ENCODE peak calls at places on chromosomes 16 and 17, in seven cellular contexts. One of them, this sample, is unnamed.

GRCh38 chr17:78224226-78225087 is 7.0 kb upstream of the TMEM235 start:
- DNase-seq in lung: no peak
- DNase-seq in esophagus squamous epithelium: no peak
- DNase-seq in psoas muscle: no peak
- DNase-seq in iPS DF 6.9: no peak
- DNase-seq in coronary artery: no peak
- DNase-seq in foreskin fibroblast: no peak
- DNase-seq in this sample: no peak

GRCh38 chr17:80097307-80097630 is 4.1 kb upstream of the GAA start:
- DNase-seq in coronary artery: no peak
- DNase-seq in iPS DF 6.9: no peak
- DNase-seq in psoas muscle: peak
- DNase-seq in foreskin fibroblast: no peak
- DNase-seq in esophagus squamous epithelium: no peak
- DNase-seq in lung: no peak
- DNase-seq in this sample: no peak

GRCh38 chr16:81469710-81470481 is 25.3 kb downstream of the CMIP start:
- DNase-seq in esophagus squamous epithelium: no peak
- DNase-seq in lung: no peak
- DNase-seq in psoas muscle: no peak
- DNase-seq in coronary artery: no peak
- DNase-seq in iPS DF 6.9: no peak
- DNase-seq in foreskin fibroblast: no peak
- DNase-seq in this sample: no peak

GRCh38 chr16:69417537-69418199 is 6.8 kb upstream of the CYB5B start:
- DNase-seq in coronary artery: no peak
- DNase-seq in psoas muscle: no peak
- DNase-seq in iPS DF 6.9: no peak
- DNase-seq in esophagus squamous epithelium: no peak
- DNase-seq in lung: no peak
- DNase-seq in foreskin fibroblast: peak
- DNase-seq in this sample: no peak

GRCh38 chr17:78168906-78169793 is 769 bp downstream of the SYNGR2 start:
- DNase-seq in lung: peak
- DNase-seq in coronary artery: no peak
- DNase-seq in psoas muscle: peak
- DNase-seq in iPS DF 6.9: no peak
- DNase-seq in esophagus squamous epithelium: no peak
- DNase-seq in foreskin fibroblast: peak
- DNase-seq in this sample: peak

GRCh38 chr16:90018297-90019200 is 707 bp downstream of the DBNDD1 start:
- DNase-seq in iPS DF 6.9: no peak
- DNase-seq in coronary artery: no peak
- DNase-seq in foreskin fibroblast: no peak
- DNase-seq in esophagus squamous epithelium: no peak
- DNase-seq in psoas muscle: no peak
- DNase-seq in lung: no peak
- DNase-seq in this sample: no peak

GRCh38 chr17:72702136-72702735 is 390.3 kb downstream of the SLC39A11 start:
- DNase-seq in psoas muscle: no peak
- DNase-seq in iPS DF 6.9: no peak
- DNase-seq in esophagus squamous epithelium: no peak
- DNase-seq in foreskin fibroblast: no peak
- DNase-seq in coronary artery: no peak
- DNase-seq in lung: no peak
- DNase-seq in this sample: no peak

GRCh38 chr16:4486126-4486893 is 10.1 kb downstream of the HMOX2 start:
- DNase-seq in lung: no peak
- DNase-seq in esophagus squamous epithelium: no peak
- DNase-seq in psoas muscle: no peak
- DNase-seq in foreskin fibroblast: no peak
- DNase-seq in iPS DF 6.9: no peak
- DNase-seq in coronary artery: no peak
- DNase-seq in this sample: peak

GRCh38 chr17:61007980-61008379 is 330.3 kb downstream of the BCAS3 start:
- DNase-seq in iPS DF 6.9: no peak
- DNase-seq in esophagus squamous epithelium: no peak
- DNase-seq in psoas muscle: no peak
- DNase-seq in lung: no peak
- DNase-seq in coronary artery: no peak
- DNase-seq in foreskin fibroblast: no peak
- DNase-seq in this sample: no peak

GRCh38 chr17:43982171-43982570 is 22.3 kb upstream of the NAGS start:
- DNase-seq in psoas muscle: no peak
- DNase-seq in esophagus squamous epithelium: no peak
- DNase-seq in coronary artery: no peak
- DNase-seq in lung: no peak
- DNase-seq in iPS DF 6.9: no peak
- DNase-seq in foreskin fibroblast: no peak
- DNase-seq in this sample: no peak

GRCh38 chr17:78933959-78934568 is 8.9 kb upstream of the TIMP2 start:
- DNase-seq in coronary artery: peak
- DNase-seq in lung: peak
- DNase-seq in iPS DF 6.9: no peak
- DNase-seq in foreskin fibroblast: peak
- DNase-seq in psoas muscle: peak
- DNase-seq in esophagus squamous epithelium: peak
- DNase-seq in this sample: peak

GRCh38 chr17:35025541-35025940 is 38.0 kb downstream of the RFFL start:
- DNase-seq in foreskin fibroblast: no peak
- DNase-seq in coronary artery: no peak
- DNase-seq in lung: no peak
- DNase-seq in iPS DF 6.9: no peak
- DNase-seq in psoas muscle: no peak
- DNase-seq in esophagus squamous epithelium: no peak
- DNase-seq in this sample: no peak

GRCh38 chr17:35023538-35023937 is 40.0 kb downstream of the RFFL start:
- DNase-seq in lung: no peak
- DNase-seq in foreskin fibroblast: no peak
- DNase-seq in iPS DF 6.9: no peak
- DNase-seq in esophagus squamous epithelium: no peak
- DNase-seq in coronary artery: no peak
- DNase-seq in psoas muscle: no peak
- DNase-seq in this sample: no peak

GRCh38 chr17:35019386-35020179 is 39.3 kb downstream of the LIG3 start:
- DNase-seq in esophagus squamous epithelium: no peak
- DNase-seq in iPS DF 6.9: no peak
- DNase-seq in foreskin fibroblast: no peak
- DNase-seq in coronary artery: no peak
- DNase-seq in lung: no peak
- DNase-seq in psoas muscle: no peak
- DNase-seq in this sample: no peak

GRCh38 chr17:35021520-35022380 is 41.4 kb downstream of the LIG3 start:
- DNase-seq in lung: no peak
- DNase-seq in foreskin fibroblast: no peak
- DNase-seq in psoas muscle: no peak
- DNase-seq in esophagus squamous epithelium: no peak
- DNase-seq in coronary artery: no peak
- DNase-seq in iPS DF 6.9: no peak
- DNase-seq in this sample: no peak

GRCh38 chr17:35022536-35023063 is 40.9 kb downstream of the RFFL start:
- DNase-seq in iPS DF 6.9: no peak
- DNase-seq in coronary artery: peak
- DNase-seq in foreskin fibroblast: peak
- DNase-seq in lung: peak
- DNase-seq in esophagus squamous epithelium: peak
- DNase-seq in psoas muscle: peak
- DNase-seq in this sample: peak
- H3K4me3 ChIP-seq in iPS DF 6.9: no peak
- H3K4me3 ChIP-seq in coronary artery: no peak
- H3K4me3 ChIP-seq in foreskin fibroblast: no peak
- H3K4me3 ChIP-seq in lung: no peak
- H3K4me3 ChIP-seq in esophagus squamous epithelium: no peak
- H3K4me3 ChIP-seq in psoas muscle: no peak
- H3K4me3 ChIP-seq in this sample: no peak

DNA sequence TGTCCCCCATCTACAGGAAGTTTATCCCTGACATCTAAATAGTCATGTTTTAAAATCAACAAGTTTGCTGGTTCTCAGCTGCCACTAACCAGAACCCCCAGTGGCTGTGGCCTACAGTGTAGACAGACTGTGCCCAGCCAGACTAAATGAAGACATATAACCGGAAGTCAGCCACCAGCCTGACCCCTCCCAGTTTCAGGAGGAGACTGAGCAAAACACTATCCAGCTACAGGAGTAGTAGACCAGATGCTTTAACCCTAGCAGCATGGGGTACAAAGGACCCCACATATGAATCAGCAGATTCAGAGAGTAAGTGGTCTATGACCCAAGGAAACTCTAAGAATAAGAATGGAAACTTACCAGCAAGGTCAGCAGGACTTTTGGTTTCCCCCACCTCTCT is 83.4 kb downstream of the HIC1 start:
- DNase-seq in esophagus squamous epithelium: no peak
- DNase-seq in lung: no peak
- DNase-seq in coronary artery: no peak
- DNase-seq in foreskin fibroblast: no peak
- DNase-seq in psoas muscle: no peak
- DNase-seq in iPS DF 6.9: no peak
- DNase-seq in this sample: no peak
- H3K4me3 ChIP-seq in esophagus squamous epithelium: no peak
- H3K4me3 ChIP-seq in lung: no peak
- H3K4me3 ChIP-seq in coronary artery: no peak
- H3K4me3 ChIP-seq in foreskin fibroblast: no peak
- H3K4me3 ChIP-seq in psoas muscle: no peak
- H3K4me3 ChIP-seq in iPS DF 6.9: no peak
- H3K4me3 ChIP-seq in this sample: no peak

DNA sequence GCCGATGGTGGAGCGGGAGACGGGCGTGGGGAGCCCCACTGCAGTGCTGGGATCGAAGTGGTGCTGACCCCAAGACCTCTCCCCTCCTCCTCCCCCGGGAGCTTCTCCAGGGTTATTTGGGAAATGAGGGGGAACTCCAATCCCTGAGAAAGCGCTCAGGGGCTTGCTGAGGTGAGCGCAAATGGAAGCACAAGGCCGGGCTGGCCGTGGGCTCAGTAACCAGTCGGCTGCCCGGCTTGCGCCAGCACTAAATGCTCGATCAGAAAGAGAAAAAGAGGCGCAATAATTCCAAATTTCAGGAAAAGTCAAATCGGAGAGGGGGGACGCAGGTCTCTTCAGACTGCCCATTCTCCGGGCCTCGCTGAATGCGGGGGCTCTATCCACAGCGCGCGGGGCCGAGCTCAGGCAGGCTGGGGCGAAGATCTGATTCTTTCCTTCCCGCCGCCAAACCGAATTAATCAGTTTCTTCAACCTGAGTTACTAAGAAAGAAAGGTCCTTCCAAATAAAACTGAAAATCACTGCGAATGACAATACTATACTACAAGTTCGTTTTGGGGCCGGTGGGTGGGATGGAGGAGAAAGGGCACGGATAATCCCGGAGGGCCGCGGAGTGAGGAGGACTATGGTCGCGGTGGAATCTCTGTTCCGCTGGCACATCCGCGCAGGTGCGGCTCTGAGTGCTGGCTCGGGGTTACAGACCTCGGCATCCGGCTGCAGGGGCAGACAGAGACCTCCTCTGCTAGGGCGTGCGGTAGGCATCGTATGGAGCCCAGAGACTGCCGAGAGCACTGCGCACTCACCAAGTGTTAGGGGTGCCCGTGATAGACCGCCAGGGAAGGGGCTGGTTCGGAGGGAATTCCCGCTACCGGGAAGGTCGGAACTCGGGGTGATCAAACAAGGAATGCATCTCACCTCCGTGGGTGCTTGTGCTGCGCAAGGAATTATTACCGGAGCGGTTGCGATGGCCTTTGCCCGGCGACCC is 4.2 kb upstream of the DLX4 start:
- DNase-seq in esophagus squamous epithelium: no peak
- DNase-seq in coronary artery: no peak
- DNase-seq in psoas muscle: no peak
- DNase-seq in iPS DF 6.9: no peak
- DNase-seq in lung: no peak
- DNase-seq in foreskin fibroblast: no peak
- DNase-seq in this sample: no peak
- H3K4me3 ChIP-seq in esophagus squamous epithelium: no peak
- H3K4me3 ChIP-seq in coronary artery: peak
- H3K4me3 ChIP-seq in psoas muscle: no peak
- H3K4me3 ChIP-seq in iPS DF 6.9: no peak
- H3K4me3 ChIP-seq in lung: no peak
- H3K4me3 ChIP-seq in foreskin fibroblast: no peak
- H3K4me3 ChIP-seq in this sample: no peak

DNA sequence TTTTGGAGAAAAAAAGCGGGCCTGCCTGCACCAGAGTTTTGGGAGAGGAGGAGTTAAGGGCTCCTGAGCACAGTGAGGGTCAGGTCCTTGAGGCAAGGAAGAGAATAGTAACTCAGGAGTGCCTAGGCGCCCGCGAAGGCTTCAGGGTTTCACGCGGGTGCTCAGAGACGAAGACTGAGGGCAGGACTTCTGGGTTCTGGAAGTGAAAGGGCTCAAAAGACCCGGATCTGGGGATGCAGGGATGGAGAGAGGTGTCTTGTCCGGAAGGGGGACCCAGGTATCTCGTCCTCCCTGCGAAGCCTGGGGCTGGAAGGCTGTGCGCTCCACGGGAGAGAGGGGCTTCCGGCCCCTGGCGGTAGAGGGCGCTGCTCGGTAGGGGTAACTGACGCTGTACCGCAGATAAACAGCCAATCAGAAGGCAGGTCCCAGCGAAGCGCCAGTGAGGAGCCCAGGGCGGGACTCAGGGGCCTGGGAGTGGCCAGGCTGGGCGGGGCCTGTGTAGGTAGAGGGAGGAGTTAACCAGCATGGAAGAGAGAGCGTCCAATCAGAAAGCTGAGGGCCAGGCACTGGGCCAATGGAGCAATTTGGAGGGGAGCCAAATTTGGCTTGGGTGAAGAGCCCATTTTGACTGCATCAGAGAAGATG is 729 bp downstream of the TGFB1I1 start:
- DNase-seq in foreskin fibroblast: peak
- DNase-seq in coronary artery: peak
- DNase-seq in esophagus squamous epithelium: no peak
- DNase-seq in psoas muscle: peak
- DNase-seq in iPS DF 6.9: no peak
- DNase-seq in lung: peak
- DNase-seq in this sample: peak
- H3K4me3 ChIP-seq in foreskin fibroblast: peak
- H3K4me3 ChIP-seq in coronary artery: peak
- H3K4me3 ChIP-seq in esophagus squamous epithelium: peak
- H3K4me3 ChIP-seq in psoas muscle: peak
- H3K4me3 ChIP-seq in iPS DF 6.9: peak
- H3K4me3 ChIP-seq in lung: peak
- H3K4me3 ChIP-seq in this sample: peak

DNA sequence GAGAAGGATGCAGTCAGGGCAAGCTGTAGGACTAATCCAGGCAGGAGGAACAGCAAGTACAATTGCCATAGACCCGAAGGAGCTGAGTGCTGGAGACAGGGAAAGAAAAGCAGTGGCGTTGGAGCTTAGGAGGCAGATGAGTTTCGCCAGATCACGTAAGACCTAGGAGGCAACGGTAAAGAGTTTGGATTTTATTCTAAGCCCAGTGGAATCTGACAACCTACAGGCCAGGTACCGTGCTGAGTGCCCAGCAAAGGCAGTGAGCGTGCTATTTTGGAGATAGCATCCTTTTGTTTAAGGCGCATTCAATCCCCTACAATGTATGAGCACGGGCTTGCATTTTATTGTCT is 1.2 kb downstream of the USP43 start:
- DNase-seq in coronary artery: no peak
- DNase-seq in psoas muscle: no peak
- DNase-seq in foreskin fibroblast: no peak
- DNase-seq in lung: no peak
- DNase-seq in iPS DF 6.9: no peak
- DNase-seq in esophagus squamous epithelium: no peak
- DNase-seq in this sample: no peak
- H3K4me3 ChIP-seq in coronary artery: peak
- H3K4me3 ChIP-seq in psoas muscle: no peak
- H3K4me3 ChIP-seq in foreskin fibroblast: peak
- H3K4me3 ChIP-seq in lung: peak
- H3K4me3 ChIP-seq in iPS DF 6.9: peak
- H3K4me3 ChIP-seq in esophagus squamous epithelium: peak
- H3K4me3 ChIP-seq in this sample: no peak

GRCh38 chr16:56192644-56192960 is 1.3 kb downstream of the GNAO1 start:
- DNase-seq in iPS DF 6.9: no peak
- DNase-seq in psoas muscle: no peak
- DNase-seq in lung: no peak
- DNase-seq in foreskin fibroblast: no peak
- DNase-seq in esophagus squamous epithelium: no peak
- DNase-seq in coronary artery: no peak
- DNase-seq in this sample: no peak
- H3K4me3 ChIP-seq in iPS DF 6.9: no peak
- H3K4me3 ChIP-seq in psoas muscle: peak
- H3K4me3 ChIP-seq in lung: no peak
- H3K4me3 ChIP-seq in foreskin fibroblast: no peak
- H3K4me3 ChIP-seq in esophagus squamous epithelium: peak
- H3K4me3 ChIP-seq in coronary artery: peak
- H3K4me3 ChIP-seq in this sample: peak

This sample was measured in heart left ventricle.